ENCODE peak calls at places on chromosome 19, in ten cellular contexts. A is tibial nerve; J is dorsolateral prefrontal cortex; B is SJSA1; I is H1; N is psoas muscle; U is right lobe of liver; C is RWPE1; E is CD4-positive, alpha-beta T cell; K is heart right ventricle. G is an unnamed sample.

GRCh38 chr19:15404097-15404779 is 14.6 kb downstream of the AKAP8L start:
- DNase-seq in A (no peak), J (no peak), B (no peak), I (no peak), N (no peak), U (no peak), C (no peak), E (no peak), K (no peak), G (no peak)

GRCh38 chr19:35518313-35518712 is 4.9 kb upstream of the DMKN start:
- DNase-seq in A (no peak), J (no peak), B (peak), I (no peak), N (no peak), U (no peak), C (peak), E (no peak), K (no peak), G (peak)

GRCh38 chr19:53157601-53158000 is 1.3 kb downstream of the ZNF347 start:
- DNase-seq in A (no peak), J (no peak), B (peak), I (peak), N (no peak), U (no peak), C (no peak), E (no peak), K (peak), G (no peak)

GRCh38 chr19:13006431-13007281 is 11.4 kb downstream of the NFIX start:
- DNase-seq in A (no peak), J (no peak), B (no peak), I (no peak), N (peak), U (no peak), C (no peak), E (no peak), K (no peak), G (no peak)

GRCh38 chr19:19443902-19444693 is 38.6 kb downstream of the GATAD2A start:
- DNase-seq in A (no peak), J (no peak), B (no peak), I (no peak), N (no peak), U (no peak), C (no peak), E (no peak), K (no peak), G (no peak)

GRCh38 chr19:30229524-30230174 is 142.5 kb upstream of the ZNF536 start:
- DNase-seq in A (no peak), J (no peak), B (no peak), I (peak), N (no peak), U (no peak), C (no peak), E (no peak), K (no peak), G (no peak)

GRCh38 chr19:30105723-30106122 is 163.7 kb downstream of the URI1 start:
- DNase-seq in A (no peak), J (no peak), B (no peak), I (no peak), N (no peak), U (no peak), C (no peak), E (no peak), K (no peak), G (no peak)

GRCh38 chr19:40613669-40614594 is 12.8 kb downstream of the LTBP4 start:
- DNase-seq in A (peak), J (no peak), B (peak), I (peak), N (peak), U (peak), C (peak), E (peak), K (peak), G (peak)

GRCh38 chr19:19426799-19427198 is 21.3 kb downstream of the GATAD2A start:
- DNase-seq in A (no peak), J (no peak), B (no peak), I (no peak), N (no peak), U (no peak), C (no peak), E (no peak), K (no peak), G (no peak)

GRCh38 chr19:23957660-23958281 is 43.1 kb downstream of the ZNF726 start:
- DNase-seq in A (no peak), J (no peak), B (peak), I (no peak), N (no peak), U (no peak), C (peak), E (no peak), K (no peak), G (peak)

GRCh38 chr19:11142528-11143171 is 12.9 kb downstream of the SPC24 start:
- DNase-seq in A (peak), J (peak), B (peak), I (no peak), N (peak), U (peak), C (peak), E (no peak), K (peak), G (peak)

GRCh38 chr19:33047422-33047821 is 17.3 kb downstream of the RHPN2 start:
- DNase-seq in A (no peak), J (no peak), B (no peak), I (peak), N (no peak), U (no peak), C (peak), E (no peak), K (no peak), G (peak)

GRCh38 chr19:38304866-38305429 is 897 bp downstream of the C19orf33 start:
- DNase-seq in A (no peak), J (no peak), B (no peak), I (peak), N (no peak), U (no peak), C (peak), E (no peak), K (peak), G (peak)

GRCh38 chr19:53892981-53893325 is 11.0 kb downstream of the PRKCG start:
- DNase-seq in A (no peak), J (no peak), B (no peak), I (no peak), N (no peak), U (no peak), C (no peak), E (no peak), K (no peak), G (no peak)

GRCh38 chr19:42255766-42256750 is 1.1 kb upstream of the ERF start:
- DNase-seq in A (no peak), J (no peak), B (peak), I (no peak), N (no peak), U (no peak), C (no peak), E (no peak), K (peak), G (no peak)

GRCh38 chr19:12955996-12956395 is 1.0 kb downstream of the GADD45GIP1 start:
- DNase-seq in A (no peak), J (no peak), B (no peak), I (no peak), N (no peak), U (no peak), C (no peak), E (no peak), K (no peak), G (peak)

GRCh38 chr19:21115430-21115829 is 26.4 kb upstream of the ZNF431 start:
- DNase-seq in A (no peak), J (no peak), B (no peak), I (no peak), N (no peak), U (no peak), C (no peak), E (no peak), K (no peak), G (no peak)

GRCh38 chr19:39582442-39582841 is 19.9 kb upstream of the LGALS13 start:
- DNase-seq in A (no peak), J (no peak), B (no peak), I (no peak), N (no peak), U (no peak), C (no peak), E (no peak), K (no peak), G (no peak)

GRCh38 chr19:36212895-36213294 is 1.6 kb downstream of the ZNF565 start:
- DNase-seq in A (no peak), J (no peak), B (no peak), I (no peak), N (no peak), U (no peak), C (no peak), E (no peak), K (no peak), G (no peak)

GRCh38 chr19:36719687-36720556 is 32.5 kb downstream of the ZNF567 start:
- DNase-seq in A (no peak), J (no peak), B (peak), I (no peak), N (no peak), U (no peak), C (no peak), E (no peak), K (no peak), G (no peak)

GRCh38 chr19:48415395-48415794 is 21.9 kb downstream of the GRIN2D start:
- DNase-seq in A (peak), J (no peak), B (no peak), I (peak), N (peak), U (peak), C (peak), E (peak), K (peak), G (peak)

GRCh38 chr19:39765091-39766076 is 13.3 kb upstream of the LEUTX start:
- DNase-seq in A (peak), J (no peak), B (peak), I (peak), N (peak), U (no peak), C (peak), E (peak), K (peak), G (no peak)

GRCh38 chr19:28726533-28726932 is 486.4 kb downstream of the UQCRFS1 start:
- DNase-seq in A (no peak), J (no peak), B (no peak), I (no peak), N (no peak), U (no peak), C (no peak), E (no peak), K (no peak), G (no peak)

GRCh38 chr19:29054886-29055675 is 157.9 kb downstream of the UQCRFS1 start:
- DNase-seq in A (no peak), J (no peak), B (no peak), I (no peak), N (no peak), U (no peak), C (no peak), E (no peak), K (no peak), G (no peak)

GRCh38 chr19:50357178-50358100 is 8.0 kb downstream of the NAPSA start:
- DNase-seq in A (peak), J (peak), B (peak), I (peak), N (peak), U (peak), C (no peak), E (peak), K (peak), G (peak)

GRCh38 chr19:39246951-39247669 is 1.5 kb downstream of the IFNL4 start:
- DNase-seq in A (no peak), J (no peak), B (no peak), I (peak), N (peak), U (peak), C (no peak), E (no peak), K (peak), G (no peak)

GRCh38 chr19:11528551-11529341 is at the start of gene ECSIT:
- DNase-seq in A (peak), J (peak), B (peak), I (peak), N (peak), U (peak), C (peak), E (peak), K (peak), G (peak)

GRCh38 chr19:32063601-32064000 is 281.8 kb upstream of the ZNF507 start:
- DNase-seq in A (no peak), J (no peak), B (no peak), I (no peak), N (no peak), U (no peak), C (no peak), E (no peak), K (peak), G (no peak)

GRCh38 chr19:9836021-9836420 is 903 bp downstream of the PIN1 start:
- DNase-seq in A (no peak), J (no peak), B (peak), I (no peak), N (no peak), U (no peak), C (no peak), E (no peak), K (no peak), G (no peak)

GRCh38 chr19:49837009-49837310 is 14.0 kb upstream of the PTOV1 start:
- DNase-seq in A (no peak), J (no peak), B (no peak), I (no peak), N (no peak), U (no peak), C (no peak), E (no peak), K (no peak), G (no peak)

GRCh38 chr19:6264077-6264445 is 15.7 kb downstream of the MLLT1 start:
- DNase-seq in A (no peak), J (no peak), B (no peak), I (no peak), N (no peak), U (no peak), C (no peak), E (no peak), K (no peak), G (no peak)
- H3K27ac ChIP-seq in A (peak), J (no peak), B (no peak), I (no peak), N (peak), U (no peak), C (peak), E (no peak), K (no peak), G (no peak)

GRCh38 chr19:51417107-51417806 is at the start of gene SIGLEC10:
- DNase-seq in A (no peak), J (no peak), B (no peak), I (no peak), N (peak), U (peak), C (no peak), E (no peak), K (peak), G (no peak)
- H3K27ac ChIP-seq in A (peak), J (no peak), B (no peak), I (no peak), N (no peak), U (peak), C (no peak), E (no peak), K (no peak), G (no peak)

GRCh38 chr19:46426506-46427162 is 2.1 kb downstream of the PNMA8C start:
- DNase-seq in A (peak), J (peak), B (no peak), I (peak), N (peak), U (peak), C (peak), E (no peak), K (peak), G (no peak)
- H3K27ac ChIP-seq in A (no peak), J (peak), B (no peak), I (no peak), N (no peak), U (no peak), C (peak), E (no peak), K (no peak), G (no peak)

DNA sequence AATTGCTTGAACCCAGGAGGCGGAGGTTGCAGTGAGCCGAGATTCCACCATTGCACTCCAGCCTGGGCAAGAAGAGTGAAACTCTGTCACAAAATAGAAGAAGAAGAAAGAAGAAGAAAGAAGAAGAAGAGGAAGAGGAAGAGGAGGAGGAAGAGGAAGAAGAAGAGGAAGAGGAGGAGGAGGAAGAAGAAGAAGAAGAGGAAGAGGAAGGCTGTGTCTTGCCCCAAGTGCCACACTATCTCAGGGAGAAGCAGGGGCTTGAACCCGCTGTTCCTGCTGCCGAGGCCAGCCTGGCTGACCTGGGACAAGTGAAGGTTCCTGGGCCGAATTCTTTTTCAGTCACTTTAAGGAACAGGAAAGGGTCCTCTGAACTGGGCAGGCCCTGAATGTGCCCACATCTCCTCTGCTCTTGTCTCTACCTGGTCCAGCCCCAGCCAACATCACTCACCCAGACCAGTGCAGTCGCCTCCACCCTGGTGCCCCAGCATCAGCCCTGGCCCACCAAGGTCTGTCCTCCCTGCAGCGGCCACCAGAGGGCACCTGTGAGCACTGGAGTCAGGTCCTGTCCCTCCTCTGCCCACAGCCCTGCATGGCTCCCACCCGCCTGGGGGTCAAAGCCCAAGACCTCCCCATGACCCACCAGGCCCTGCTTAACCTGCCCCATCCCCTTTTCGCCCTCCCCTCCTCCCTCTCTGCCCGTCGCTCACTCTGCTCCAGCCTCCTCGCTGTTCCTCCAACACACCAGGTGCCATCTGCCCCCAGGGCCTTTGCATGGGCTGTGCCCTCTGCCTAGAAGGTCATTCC is 20.0 kb downstream of the TICAM1 start:
- DNase-seq in A (peak), J (peak), B (peak), I (peak), N (peak), U (peak), C (peak), E (peak), K (peak), G (no peak)
- H3K27ac ChIP-seq in A (no peak), J (no peak), B (no peak), I (no peak), N (peak), U (no peak), C (peak), E (no peak), K (no peak), G (peak)

GRCh38 chr19:17867087-17867486 is 4.7 kb upstream of the SLC5A5 start:
- DNase-seq in A (no peak), J (no peak), B (no peak), I (peak), N (no peak), U (no peak), C (no peak), E (no peak), K (no peak), G (peak)
- H3K27ac ChIP-seq in A (no peak), J (no peak), B (no peak), I (no peak), N (no peak), U (no peak), C (no peak), E (no peak), K (no peak), G (no peak)

GRCh38 chr19:6271251-6271650 is 8.5 kb downstream of the MLLT1 start:
- DNase-seq in A (no peak), J (no peak), B (no peak), I (no peak), N (no peak), U (no peak), C (no peak), E (no peak), K (no peak), G (no peak)
- H3K27ac ChIP-seq in A (peak), J (peak), B (peak), I (peak), N (peak), U (peak), C (peak), E (no peak), K (no peak), G (no peak)

DNA sequence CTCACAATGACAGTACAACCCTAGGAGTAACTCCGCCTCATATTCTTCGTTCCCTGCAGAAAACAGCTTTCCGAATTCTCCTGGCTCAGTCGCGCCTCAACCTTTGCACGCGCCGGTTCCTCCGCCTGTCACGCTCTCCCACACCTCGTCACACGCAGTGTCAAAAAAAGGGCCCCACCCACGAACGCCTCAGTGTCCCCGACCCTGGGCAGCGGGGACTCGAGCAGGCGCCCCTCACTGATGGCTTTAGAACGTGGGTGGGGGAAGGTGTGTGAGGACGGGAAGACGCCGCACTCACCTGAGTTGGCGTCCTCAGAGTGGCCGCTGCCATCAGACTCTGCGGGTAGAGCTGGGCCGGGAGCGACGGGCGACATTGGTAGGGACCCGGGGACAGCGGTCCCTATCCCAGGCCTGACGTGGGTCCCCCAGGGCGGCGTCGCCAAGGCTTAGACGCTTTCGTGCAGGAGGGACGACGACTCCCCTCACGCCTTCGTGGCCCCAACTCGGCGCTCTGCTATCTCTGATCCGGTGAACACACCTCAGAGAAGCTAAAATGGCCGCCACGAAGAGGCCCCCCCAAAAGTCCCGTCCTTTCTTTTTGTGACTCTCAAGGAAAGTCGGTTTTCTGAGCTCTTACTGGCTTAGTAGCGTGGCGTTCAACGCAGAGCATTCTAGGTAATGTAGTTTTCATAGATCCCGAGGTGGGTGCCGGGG is at the start of gene ZNF154:
- DNase-seq in A (no peak), J (peak), B (no peak), I (peak), N (peak), U (no peak), C (no peak), E (no peak), K (peak), G (no peak)
- H3K27ac ChIP-seq in A (peak), J (peak), B (no peak), I (peak), N (peak), U (peak), C (no peak), E (peak), K (peak), G (no peak)

GRCh38 chr19:4144666-4145261 is 8.7 kb upstream of the CREB3L3 start:
- DNase-seq in A (no peak), J (no peak), B (no peak), I (no peak), N (no peak), U (no peak), C (peak), E (no peak), K (no peak), G (peak)
- H3K27ac ChIP-seq in A (peak), J (no peak), B (no peak), I (no peak), N (no peak), U (no peak), C (peak), E (no peak), K (no peak), G (peak)

G was measured in PC-9.